ENCODE peak calls at places on chromosomes 11 and 22, in four cellular contexts. Y is AG08395, E is NCI-H524 treated with DMSO at 0.1 percent for 48 hours, J is upper lobe of right lung. N is an unnamed sample.

GRCh38 chr11:85406316-85406715 is 220.8 kb downstream of the DLG2 start:
- DNase-seq in Y (no peak), E (no peak), J (no peak), N (no peak)

GRCh38 chr22:49724893-49725489 is 102.7 kb downstream of the BRD1 start:
- DNase-seq in E (no peak), Y (peak), J (peak), N (peak)

GRCh38 chr11:57324886-57325734 is at the start of gene TNKS1BP1:
- DNase-seq in J (peak), E (peak), Y (peak), N (peak)

GRCh38 chr11:69153661-69154060 is 2.1 kb upstream of the SMIM38 start:
- DNase-seq in J (no peak), Y (no peak), E (peak), N (no peak)

GRCh38 chr11:113977071-113977490 is 2.2 kb downstream of the HTR3A start:
- DNase-seq in Y (no peak), J (no peak), E (no peak), N (no peak)

GRCh38 chr11:9834281-9834680 is 170.4 kb downstream of the SWAP70 start:
- DNase-seq in E (no peak), Y (no peak), J (no peak), N (no peak)

GRCh38 chr11:40190294-40190693 is 1269.2 kb downstream of the LRRC4C start:
- DNase-seq in Y (no peak), J (no peak), E (no peak), N (no peak)

GRCh38 chr11:124894606-124895430 is 2.8 kb downstream of the ROBO4 start:
- DNase-seq in Y (no peak), E (no peak), J (no peak), N (no peak)

GRCh38 chr22:28967969-28968368 is 84.6 kb downstream of the ZNRF3 start:
- DNase-seq in E (no peak), Y (no peak), J (no peak), N (no peak)

GRCh38 chr11:34819740-34820482 is 96.3 kb downstream of the APIP start:
- DNase-seq in E (no peak), Y (no peak), J (no peak), N (peak)

GRCh38 chr11:43521471-43521870 is 159.1 kb upstream of the HSD17B12 start:
- DNase-seq in J (no peak), Y (no peak), E (no peak), N (no peak)

GRCh38 chr22:49112661-49113626 is 714.7 kb downstream of the BRD1 start:
- DNase-seq in E (no peak), J (no peak), Y (no peak), N (no peak)

GRCh38 chr11:133547808-133548494 is 15.7 kb upstream of the OPCML start:
- DNase-seq in J (no peak), E (no peak), Y (no peak), N (no peak)

GRCh38 chr11:129785383-129786111 is 30.1 kb upstream of the TMEM45B start:
- DNase-seq in Y (no peak), E (no peak), J (no peak), N (no peak)

GRCh38 chr11:95296621-95297025 is 65.6 kb upstream of the SESN3 start:
- DNase-seq in Y (no peak), E (no peak), J (no peak), N (no peak)

GRCh38 chr22:38115423-38116205 is 5.1 kb upstream of the BAIAP2L2 start:
- DNase-seq in Y (no peak), E (no peak), J (no peak), N (no peak)

GRCh38 chr22:50305658-50306566 is 1.5 kb downstream of the PLXNB2 start:
- DNase-seq in J (peak), E (no peak), Y (peak), N (no peak)

GRCh38 chr22:30514252-30514651 is 8.8 kb upstream of the SEC14L4 start:
- DNase-seq in J (no peak), E (no peak), Y (no peak), N (no peak)

GRCh38 chr11:76654980-76655379 is 15.6 kb downstream of the LRRC32 start:
- DNase-seq in Y (no peak), E (no peak), J (no peak), N (no peak)

GRCh38 chr22:39148727-39149535 is 3.5 kb downstream of the CBX7 start:
- DNase-seq in Y (no peak), E (no peak), J (peak), N (peak)

GRCh38 chr11:103699216-103699615 is 337.2 kb upstream of the DDI1 start:
- DNase-seq in E (no peak), J (no peak), Y (peak), N (no peak)

GRCh38 chr22:17921871-17922821 is 102.2 kb downstream of the MICAL3 start:
- DNase-seq in Y (no peak), J (no peak), E (no peak), N (no peak)

GRCh38 chr11:66860449-66860831 is 3.6 kb downstream of the LRFN4 start:
- DNase-seq in E (no peak), J (no peak), Y (no peak), N (no peak)

GRCh38 chr22:30873661-30874060 is 94.9 kb downstream of the MORC2 start:
- DNase-seq in Y (no peak), J (no peak), E (no peak), N (no peak)

GRCh38 chr11:65078151-65078550 is 5.7 kb downstream of the CDCA5 start:
- DNase-seq in E (no peak), Y (peak), J (peak), N (peak)

GRCh38 chr11:22859756-22860155 is 518 bp downstream of the CCDC179 start:
- DNase-seq in Y (no peak), E (no peak), J (no peak), N (no peak)

GRCh38 chr22:47987885-47988515 is 1225.5 kb downstream of the TBC1D22A start:
- DNase-seq in E (no peak), Y (no peak), J (no peak), N (no peak)

GRCh38 chr11:10809373-10810199 is 860 bp upstream of the EIF4G2 start:
- DNase-seq in Y (peak), E (no peak), J (no peak), N (no peak)

GRCh38 chr22:42180349-42180842 is 49.8 kb upstream of the CYP2D6 start:
- DNase-seq in Y (no peak), J (no peak), E (no peak), N (peak)

GRCh38 chr11:107316426-107316825 is 141.2 kb downstream of the CWF19L2 start:
- DNase-seq in J (no peak), Y (no peak), E (no peak), N (no peak)

GRCh38 chr11:970319-970871 is 44.7 kb downstream of the AP2A2 start:
- DNase-seq in J (no peak), E (no peak), Y (no peak), N (peak)

GRCh38 chr11:63505857-63506528 is at the start of gene LGALS12:
- DNase-seq in J (no peak), E (no peak), Y (no peak), N (no peak)

GRCh38 chr11:24886880-24887619 is 390.2 kb downstream of the LUZP2 start:
- DNase-seq in J (no peak), E (no peak), Y (no peak), N (no peak)